ENCODE peak calls at places on chromosomes 12 and 14, in six cellular contexts. One of them, this sample, is unnamed.

GRCh38 chr12:56158926-56159461 is 835 bp downstream of the MYL6 start:
- DNase-seq in NCI-H1930: no peak
- DNase-seq in astrocyte of the cerebellum: peak; percentile 18
- DNase-seq in NT2/D1: peak; percentile 47
- DNase-seq in GM20000: peak; percentile 34
- DNase-seq in NCI-H1694 treated with DMSO at 0.1 percent for 48 hours: no peak
- DNase-seq in this sample: no peak

GRCh38 chr12:12278899-12279298 is 12.1 kb upstream of the LRP6 start:
- DNase-seq in GM20000: no peak
- DNase-seq in NT2/D1: no peak
- DNase-seq in NCI-H1930: no peak
- DNase-seq in astrocyte of the cerebellum: peak; percentile 40
- DNase-seq in NCI-H1694 treated with DMSO at 0.1 percent for 48 hours: no peak
- DNase-seq in this sample: no peak

GRCh38 chr14:22986508-22987054 is 4.2 kb upstream of the AJUBA start:
- DNase-seq in NT2/D1: peak; percentile 80
- DNase-seq in NCI-H1694 treated with DMSO at 0.1 percent for 48 hours: peak; percentile 84
- DNase-seq in NCI-H1930: peak; percentile 79
- DNase-seq in astrocyte of the cerebellum: peak; percentile 87
- DNase-seq in GM20000: peak; percentile 84
- DNase-seq in this sample: peak; percentile 66

GRCh38 chr12:51371295-51371953 is 19.8 kb downstream of the GALNT6 start:
- DNase-seq in astrocyte of the cerebellum: peak; percentile 96
- DNase-seq in NT2/D1: peak; percentile 95
- DNase-seq in GM20000: no peak
- DNase-seq in NCI-H1930: no peak
- DNase-seq in NCI-H1694 treated with DMSO at 0.1 percent for 48 hours: no peak
- DNase-seq in this sample: peak; percentile 88

GRCh38 chr12:131000000-131000486 is 46.3 kb downstream of the ADGRD1 start:
- DNase-seq in NCI-H1930: no peak
- DNase-seq in astrocyte of the cerebellum: no peak
- DNase-seq in GM20000: no peak
- DNase-seq in NT2/D1: no peak
- DNase-seq in NCI-H1694 treated with DMSO at 0.1 percent for 48 hours: no peak
- DNase-seq in this sample: no peak

GRCh38 chr14:50085570-50086315 is 30.6 kb downstream of the VCPKMT start:
- DNase-seq in NCI-H1930: no peak
- DNase-seq in NCI-H1694 treated with DMSO at 0.1 percent for 48 hours: no peak
- DNase-seq in astrocyte of the cerebellum: no peak
- DNase-seq in GM20000: peak; percentile 68
- DNase-seq in NT2/D1: no peak
- DNase-seq in this sample: no peak

GRCh38 chr12:121663610-121663929 is 5.9 kb downstream of the MORN3 start:
- DNase-seq in NT2/D1: no peak
- DNase-seq in NCI-H1694 treated with DMSO at 0.1 percent for 48 hours: no peak
- DNase-seq in GM20000: no peak
- DNase-seq in astrocyte of the cerebellum: no peak
- DNase-seq in NCI-H1930: no peak
- DNase-seq in this sample: no peak

GRCh38 chr14:53055003-53055402 is 98.1 kb downstream of the DDHD1 start:
- DNase-seq in GM20000: peak; percentile 32
- DNase-seq in NT2/D1: peak; percentile 11
- DNase-seq in NCI-H1694 treated with DMSO at 0.1 percent for 48 hours: peak; percentile 50
- DNase-seq in NCI-H1930: peak; percentile 19
- DNase-seq in astrocyte of the cerebellum: peak; percentile 55
- DNase-seq in this sample: no peak

GRCh38 chr14:24435998-24436354 is 6.2 kb downstream of the KHNYN start:
- DNase-seq in NCI-H1694 treated with DMSO at 0.1 percent for 48 hours: no peak
- DNase-seq in GM20000: no peak
- DNase-seq in NT2/D1: no peak
- DNase-seq in astrocyte of the cerebellum: no peak
- DNase-seq in NCI-H1930: no peak
- DNase-seq in this sample: no peak

GRCh38 chr14:63777024-63777423 is 49.2 kb upstream of the SGPP1 start:
- DNase-seq in NCI-H1694 treated with DMSO at 0.1 percent for 48 hours: no peak
- DNase-seq in GM20000: no peak
- DNase-seq in astrocyte of the cerebellum: peak; percentile 47
- DNase-seq in NT2/D1: no peak
- DNase-seq in NCI-H1930: no peak
- DNase-seq in this sample: no peak

GRCh38 chr14:75514673-75515630 is 7.3 kb upstream of the BATF start:
- DNase-seq in astrocyte of the cerebellum: no peak
- DNase-seq in NCI-H1694 treated with DMSO at 0.1 percent for 48 hours: no peak
- DNase-seq in GM20000: no peak
- DNase-seq in NT2/D1: no peak
- DNase-seq in NCI-H1930: peak; percentile 11
- DNase-seq in this sample: no peak

GRCh38 chr14:65403231-65403630 is 9.3 kb upstream of the FUT8 start:
- DNase-seq in astrocyte of the cerebellum: no peak
- DNase-seq in NCI-H1930: no peak
- DNase-seq in NT2/D1: no peak
- DNase-seq in NCI-H1694 treated with DMSO at 0.1 percent for 48 hours: no peak
- DNase-seq in GM20000: no peak
- DNase-seq in this sample: no peak

GRCh38 chr12:124545508-124546418 is 21.6 kb downstream of the NCOR2 start:
- DNase-seq in astrocyte of the cerebellum: no peak
- DNase-seq in NCI-H1930: no peak
- DNase-seq in GM20000: peak; percentile 89
- DNase-seq in NCI-H1694 treated with DMSO at 0.1 percent for 48 hours: no peak
- DNase-seq in NT2/D1: no peak
- DNase-seq in this sample: peak; percentile 17

GRCh38 chr12:2057041-2057792 is 4.4 kb downstream of the CACNA1C start:
- DNase-seq in NT2/D1: peak; percentile 98
- DNase-seq in NCI-H1694 treated with DMSO at 0.1 percent for 48 hours: peak; percentile 90
- DNase-seq in NCI-H1930: peak; percentile 72
- DNase-seq in astrocyte of the cerebellum: peak; percentile 37
- DNase-seq in GM20000: peak; percentile 55
- DNase-seq in this sample: peak; percentile 65

GRCh38 chr12:30797689-30798088 is 42.9 kb upstream of the CAPRIN2 start:
- DNase-seq in NCI-H1930: no peak
- DNase-seq in NCI-H1694 treated with DMSO at 0.1 percent for 48 hours: no peak
- DNase-seq in astrocyte of the cerebellum: no peak
- DNase-seq in NT2/D1: no peak
- DNase-seq in GM20000: no peak
- DNase-seq in this sample: no peak

GRCh38 chr12:44668443-44668842 is 207.7 kb downstream of the NELL2 start:
- DNase-seq in astrocyte of the cerebellum: no peak
- DNase-seq in GM20000: no peak
- DNase-seq in NCI-H1930: no peak
- DNase-seq in NT2/D1: no peak
- DNase-seq in NCI-H1694 treated with DMSO at 0.1 percent for 48 hours: no peak
- DNase-seq in this sample: no peak

GRCh38 chr12:63276537-63277365 is 125.8 kb upstream of the AVPR1A start:
- DNase-seq in NCI-H1930: peak; percentile 58
- DNase-seq in astrocyte of the cerebellum: no peak
- DNase-seq in NT2/D1: peak; percentile 52
- DNase-seq in NCI-H1694 treated with DMSO at 0.1 percent for 48 hours: peak; percentile 3
- DNase-seq in GM20000: peak; percentile 6
- DNase-seq in this sample: no peak

GRCh38 chr12:7431993-7432685 is 11.8 kb downstream of the CD163L1 start:
- DNase-seq in GM20000: no peak
- DNase-seq in astrocyte of the cerebellum: no peak
- DNase-seq in NCI-H1694 treated with DMSO at 0.1 percent for 48 hours: no peak
- DNase-seq in NT2/D1: no peak
- DNase-seq in NCI-H1930: no peak
- DNase-seq in this sample: no peak

GRCh38 chr14:56874375-56874774 is 64.1 kb upstream of the OTX2 start:
- DNase-seq in NT2/D1: no peak
- DNase-seq in NCI-H1930: peak; percentile 35
- DNase-seq in GM20000: peak; percentile 10
- DNase-seq in NCI-H1694 treated with DMSO at 0.1 percent for 48 hours: peak; percentile 26
- DNase-seq in astrocyte of the cerebellum: no peak
- DNase-seq in this sample: no peak

GRCh38 chr12:120230326-120230973 is 29.5 kb upstream of the RPLP0 start:
- DNase-seq in NT2/D1: peak; percentile 98
- DNase-seq in astrocyte of the cerebellum: peak; percentile 84
- DNase-seq in NCI-H1930: no peak
- DNase-seq in NCI-H1694 treated with DMSO at 0.1 percent for 48 hours: no peak
- DNase-seq in GM20000: no peak
- DNase-seq in this sample: peak; percentile 67

GRCh38 chr12:98594050-98594853 is 766 bp downstream of the SLC25A3 start:
- DNase-seq in GM20000: no peak
- DNase-seq in astrocyte of the cerebellum: no peak
- DNase-seq in NCI-H1930: no peak
- DNase-seq in NT2/D1: no peak
- DNase-seq in NCI-H1694 treated with DMSO at 0.1 percent for 48 hours: no peak
- DNase-seq in this sample: no peak

GRCh38 chr12:43103866-43104265 is 448.1 kb downstream of the ADAMTS20 start:
- DNase-seq in NT2/D1: no peak
- DNase-seq in NCI-H1694 treated with DMSO at 0.1 percent for 48 hours: peak; percentile 9
- DNase-seq in NCI-H1930: no peak
- DNase-seq in astrocyte of the cerebellum: no peak
- DNase-seq in GM20000: no peak
- DNase-seq in this sample: no peak

GRCh38 chr14:73802431-73803188 is 49.0 kb upstream of the PTGR2 start:
- DNase-seq in NT2/D1: no peak
- DNase-seq in NCI-H1694 treated with DMSO at 0.1 percent for 48 hours: no peak
- DNase-seq in astrocyte of the cerebellum: no peak
- DNase-seq in GM20000: no peak
- DNase-seq in NCI-H1930: no peak
- DNase-seq in this sample: no peak

GRCh38 chr14:33210304-33210703 is 271.6 kb downstream of the NPAS3 start:
- DNase-seq in NCI-H1694 treated with DMSO at 0.1 percent for 48 hours: no peak
- DNase-seq in NT2/D1: peak; percentile 1
- DNase-seq in GM20000: no peak
- DNase-seq in astrocyte of the cerebellum: peak; percentile 28
- DNase-seq in NCI-H1930: no peak
- DNase-seq in this sample: no peak